ENCODE peak calls at places on chromosome 18, in six cellular contexts. S is DMS79; Y is ovary; M is stimulated activated CD4-positive, alpha-beta T cell treated with anti-CD3 and anti-CD28 coated beads, TNF-alpha, amount 100 ng/mL, for 4 hours; B is SJCRH30; Q is HTR-8/SVneo. O is an unnamed sample.

GRCh38 chr18:58615150-58616132 is 13.4 kb downstream of the ALPK2 start:
- DNase-seq in M (peak), S (no peak), B (no peak), Y (no peak), Q (no peak), O (no peak)

GRCh38 chr18:14971461-14972185 is 223.7 kb downstream of the ANKRD30B start:
- DNase-seq in M (no peak), S (no peak), Q (peak), Y (no peak), B (peak), O (no peak)

GRCh38 chr18:48293954-48294893 is 115.0 kb downstream of the ZBTB7C start:
- DNase-seq in Q (no peak), Y (no peak), S (peak), M (no peak), B (peak), O (no peak)

GRCh38 chr18:38576349-38576748 is 1010.8 kb upstream of the CELF4 start:
- DNase-seq in M (no peak), S (no peak), B (no peak), Q (no peak), Y (no peak), O (no peak)

GRCh38 chr18:64134044-64134757 is 14.7 kb downstream of the LINC00305 start:
- DNase-seq in S (no peak), Y (no peak), Q (peak), B (no peak), M (no peak), O (no peak)

GRCh38 chr18:63917831-63918230 is 10.1 kb downstream of the SERPINB10 start:
- DNase-seq in Y (no peak), S (no peak), Q (no peak), B (no peak), M (no peak), O (no peak)

GRCh38 chr18:2982452-2983172 is 30.3 kb downstream of the LPIN2 start:
- DNase-seq in S (no peak), B (no peak), M (no peak), Q (no peak), Y (no peak), O (no peak)

GRCh38 chr18:23541349-23542093 is 38.2 kb downstream of the RMC1 start:
- DNase-seq in Y (no peak), M (no peak), B (no peak), Q (no peak), S (no peak), O (no peak)

GRCh38 chr18:9431296-9431695 is 44.0 kb upstream of the RALBP1 start:
- DNase-seq in Q (no peak), M (no peak), B (no peak), S (no peak), Y (no peak), O (no peak)

GRCh38 chr18:11674119-11674518 is 14.9 kb upstream of the GNAL start:
- DNase-seq in Y (no peak), S (no peak), Q (no peak), B (no peak), M (no peak), O (no peak)

GRCh38 chr18:11246466-11246865 is 97.1 kb upstream of the PIEZO2 start:
- DNase-seq in B (no peak), M (no peak), Q (no peak), S (no peak), Y (no peak), O (no peak)

GRCh38 chr18:9433616-9434239 is 41.6 kb upstream of the RALBP1 start:
- DNase-seq in Q (no peak), M (no peak), Y (no peak), B (peak), S (no peak), O (no peak)

GRCh38 chr18:41072946-41073345 is 882.1 kb upstream of the PIK3C3 start:
- DNase-seq in Y (no peak), S (no peak), Q (no peak), M (no peak), B (no peak), O (no peak)

GRCh38 chr18:48536516-48536915 is 2.3 kb upstream of the CTIF start:
- DNase-seq in B (no peak), Y (no peak), S (no peak), M (no peak), Q (no peak), O (no peak)

GRCh38 chr18:28005164-28005563 is 171.8 kb downstream of the CDH2 start:
- DNase-seq in M (no peak), Y (no peak), S (no peak), Q (no peak), B (no peak), O (no peak)

GRCh38 chr18:59566507-59566906 is 130.7 kb downstream of the CCBE1 start:
- DNase-seq in S (no peak), Y (no peak), Q (no peak), M (no peak), B (no peak), O (no peak)

GRCh38 chr18:75782826-75783225 is 355.3 kb upstream of the SMIM21 start:
- DNase-seq in B (no peak), M (no peak), S (no peak), Q (no peak), Y (no peak), O (no peak)

GRCh38 chr18:28729321-28729720 is 552.4 kb upstream of the CDH2 start:
- DNase-seq in Y (no peak), Q (peak), S (no peak), B (no peak), M (no peak), O (no peak)

GRCh38 chr18:62264984-62265383 is 60.1 kb upstream of the TNFRSF11A start:
- DNase-seq in M (no peak), Y (no peak), Q (no peak), S (no peak), B (peak), O (no peak)

GRCh38 chr18:55908790-55909408 is 320.9 kb upstream of the TCF4 start:
- DNase-seq in B (peak), Y (no peak), S (no peak), M (no peak), Q (no peak), O (no peak)

GRCh38 chr18:63302647-63303405 is 16.7 kb downstream of the BCL2 start:
- DNase-seq in Y (no peak), Q (no peak), S (no peak), M (no peak), B (no peak), O (no peak)

GRCh38 chr18:22551536-22552151 is 133.9 kb upstream of the CTAGE1 start:
- DNase-seq in B (no peak), Y (no peak), S (no peak), Q (peak), M (no peak), O (no peak)

GRCh38 chr18:12038661-12039417 is 54.8 kb upstream of the ANKRD62 start:
- DNase-seq in S (no peak), M (peak), B (peak), Q (peak), Y (peak), O (peak)

GRCh38 chr18:79528846-79529245 is 133.1 kb downstream of the NFATC1 start:
- DNase-seq in Q (peak), M (peak), S (no peak), Y (peak), B (peak), O (peak)

GRCh38 chr18:24009246-24009645 is 5.3 kb upstream of the TTC39C start:
- DNase-seq in Q (no peak), S (no peak), B (no peak), M (no peak), Y (no peak), O (no peak)

GRCh38 chr18:38940863-38941531 is 1375.4 kb upstream of the CELF4 start:
- DNase-seq in Q (peak), B (peak), M (peak), S (no peak), Y (no peak), O (peak)

GRCh38 chr18:9249254-9249653 is 85.3 kb upstream of the TWSG1 start:
- DNase-seq in S (no peak), M (no peak), Q (no peak), B (no peak), Y (no peak), O (no peak)

O was measured in memory B cell.